ENCODE peak calls at places on chromosomes 2 and 18, in seven cellular contexts. One of them, this sample, is unnamed.

GRCh38 chr2:236754234-236754924 is 184.8 kb downstream of the ACKR3 start:
- DNase-seq in neuronal stem cell: no peak
- DNase-seq in mesenchymal stem cell: no peak
- DNase-seq in H9: no peak
- DNase-seq in trophoblast cell: no peak
- DNase-seq in mesendoderm: no peak
- DNase-seq in IMR-90: no peak
- DNase-seq in this sample: no peak

GRCh38 chr2:122368576-122369243 is 613.3 kb downstream of the TSN start:
- DNase-seq in mesenchymal stem cell: no peak
- DNase-seq in mesendoderm: no peak
- DNase-seq in neuronal stem cell: no peak
- DNase-seq in IMR-90: no peak
- DNase-seq in H9: no peak
- DNase-seq in trophoblast cell: no peak
- DNase-seq in this sample: no peak

GRCh38 chr18:37251679-37252078 is 313.9 kb downstream of the CELF4 start:
- DNase-seq in H9: no peak
- DNase-seq in neuronal stem cell: no peak
- DNase-seq in mesendoderm: peak
- DNase-seq in IMR-90: no peak
- DNase-seq in trophoblast cell: no peak
- DNase-seq in mesenchymal stem cell: no peak
- DNase-seq in this sample: no peak

GRCh38 chr18:62741584-62741983 is 26.2 kb downstream of the PHLPP1 start:
- DNase-seq in IMR-90: no peak
- DNase-seq in neuronal stem cell: no peak
- DNase-seq in H9: no peak
- DNase-seq in trophoblast cell: no peak
- DNase-seq in mesenchymal stem cell: no peak
- DNase-seq in mesendoderm: no peak
- DNase-seq in this sample: no peak

GRCh38 chr2:96113367-96113677 is 3.0 kb downstream of the ADRA2B start:
- DNase-seq in H9: no peak
- DNase-seq in IMR-90: no peak
- DNase-seq in mesenchymal stem cell: no peak
- DNase-seq in trophoblast cell: no peak
- DNase-seq in neuronal stem cell: no peak
- DNase-seq in mesendoderm: no peak
- DNase-seq in this sample: no peak

GRCh38 chr2:35741556-35741955 is 614.0 kb upstream of the CRIM1 start:
- DNase-seq in IMR-90: no peak
- DNase-seq in trophoblast cell: peak
- DNase-seq in mesenchymal stem cell: peak
- DNase-seq in neuronal stem cell: no peak
- DNase-seq in mesendoderm: peak
- DNase-seq in H9: no peak
- DNase-seq in this sample: no peak

GRCh38 chr2:205680067-205680466 is 2.2 kb upstream of the NRP2 start:
- DNase-seq in trophoblast cell: peak
- DNase-seq in IMR-90: peak
- DNase-seq in neuronal stem cell: peak
- DNase-seq in mesendoderm: peak
- DNase-seq in mesenchymal stem cell: peak
- DNase-seq in H9: peak
- DNase-seq in this sample: peak

GRCh38 chr18:44802508-44802907 is 121.8 kb downstream of the SETBP1 start:
- DNase-seq in H9: no peak
- DNase-seq in IMR-90: peak
- DNase-seq in mesendoderm: no peak
- DNase-seq in neuronal stem cell: no peak
- DNase-seq in trophoblast cell: no peak
- DNase-seq in mesenchymal stem cell: peak
- DNase-seq in this sample: no peak

GRCh38 chr2:31434911-31435310 is 20.4 kb upstream of the XDH start:
- DNase-seq in mesenchymal stem cell: no peak
- DNase-seq in mesendoderm: peak
- DNase-seq in IMR-90: peak
- DNase-seq in H9: no peak
- DNase-seq in trophoblast cell: peak
- DNase-seq in neuronal stem cell: no peak
- DNase-seq in this sample: no peak

GRCh38 chr2:12824771-12825363 is 108.1 kb downstream of the TRIB2 start:
- DNase-seq in neuronal stem cell: no peak
- DNase-seq in trophoblast cell: no peak
- DNase-seq in mesenchymal stem cell: peak
- DNase-seq in IMR-90: no peak
- DNase-seq in H9: no peak
- DNase-seq in mesendoderm: no peak
- DNase-seq in this sample: no peak

GRCh38 chr2:16546128-16546754 is 119.4 kb downstream of the CYRIA start:
- DNase-seq in neuronal stem cell: peak
- DNase-seq in mesendoderm: peak
- DNase-seq in IMR-90: peak
- DNase-seq in trophoblast cell: peak
- DNase-seq in H9: peak
- DNase-seq in mesenchymal stem cell: peak
- DNase-seq in this sample: no peak
- H3K18ac ChIP-seq in neuronal stem cell: no peak
- H3K18ac ChIP-seq in mesendoderm: no peak
- H3K18ac ChIP-seq in IMR-90: no peak
- H3K18ac ChIP-seq in trophoblast cell: no peak
- H3K18ac ChIP-seq in H9: no peak
- H3K18ac ChIP-seq in mesenchymal stem cell: no peak
- H3K18ac ChIP-seq in this sample: no peak

DNA sequence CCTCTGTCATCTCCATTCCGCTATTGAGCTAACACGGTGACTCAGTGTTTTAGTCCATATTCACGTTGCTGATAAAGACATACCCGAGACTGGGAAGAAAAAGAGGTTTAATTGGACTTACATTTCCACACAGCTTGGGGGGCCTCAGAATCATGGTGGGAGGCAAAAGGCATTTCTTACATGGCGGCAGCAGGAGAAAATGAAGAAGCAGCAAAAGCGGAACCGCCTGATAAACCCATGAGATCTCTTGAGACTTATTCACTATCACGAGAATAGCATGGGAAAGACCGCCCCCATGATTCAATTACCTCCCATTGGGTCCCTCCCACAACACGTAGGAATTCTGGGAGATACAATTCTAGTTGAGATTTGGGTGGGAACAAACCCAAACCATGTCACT is 22.6 kb upstream of the CXXC1 start:
- DNase-seq in neuronal stem cell: no peak
- DNase-seq in trophoblast cell: no peak
- DNase-seq in mesenchymal stem cell: no peak
- DNase-seq in H9: no peak
- DNase-seq in IMR-90: no peak
- DNase-seq in mesendoderm: no peak
- DNase-seq in this sample: no peak
- H3K18ac ChIP-seq in neuronal stem cell: no peak
- H3K18ac ChIP-seq in trophoblast cell: no peak
- H3K18ac ChIP-seq in mesenchymal stem cell: no peak
- H3K18ac ChIP-seq in H9: no peak
- H3K18ac ChIP-seq in IMR-90: no peak
- H3K18ac ChIP-seq in mesendoderm: no peak
- H3K18ac ChIP-seq in this sample: no peak

GRCh38 chr18:46810481-46811000 is 53.7 kb upstream of the ST8SIA5 start:
- DNase-seq in mesenchymal stem cell: no peak
- DNase-seq in trophoblast cell: no peak
- DNase-seq in neuronal stem cell: no peak
- DNase-seq in H9: no peak
- DNase-seq in mesendoderm: no peak
- DNase-seq in IMR-90: no peak
- DNase-seq in this sample: no peak
- H3K18ac ChIP-seq in mesenchymal stem cell: no peak
- H3K18ac ChIP-seq in trophoblast cell: no peak
- H3K18ac ChIP-seq in neuronal stem cell: no peak
- H3K18ac ChIP-seq in H9: no peak
- H3K18ac ChIP-seq in mesendoderm: no peak
- H3K18ac ChIP-seq in IMR-90: no peak
- H3K18ac ChIP-seq in this sample: no peak

GRCh38 chr2:43717323-43717722 is 41.1 kb upstream of the C1GALT1C1L start:
- DNase-seq in IMR-90: no peak
- DNase-seq in H9: no peak
- DNase-seq in mesendoderm: no peak
- DNase-seq in neuronal stem cell: no peak
- DNase-seq in trophoblast cell: no peak
- DNase-seq in mesenchymal stem cell: no peak
- DNase-seq in this sample: no peak

GRCh38 chr2:43714164-43714563 is 37.9 kb upstream of the C1GALT1C1L start:
- DNase-seq in mesendoderm: no peak
- DNase-seq in neuronal stem cell: no peak
- DNase-seq in IMR-90: peak
- DNase-seq in H9: no peak
- DNase-seq in mesenchymal stem cell: peak
- DNase-seq in trophoblast cell: no peak
- DNase-seq in this sample: no peak

DNA sequence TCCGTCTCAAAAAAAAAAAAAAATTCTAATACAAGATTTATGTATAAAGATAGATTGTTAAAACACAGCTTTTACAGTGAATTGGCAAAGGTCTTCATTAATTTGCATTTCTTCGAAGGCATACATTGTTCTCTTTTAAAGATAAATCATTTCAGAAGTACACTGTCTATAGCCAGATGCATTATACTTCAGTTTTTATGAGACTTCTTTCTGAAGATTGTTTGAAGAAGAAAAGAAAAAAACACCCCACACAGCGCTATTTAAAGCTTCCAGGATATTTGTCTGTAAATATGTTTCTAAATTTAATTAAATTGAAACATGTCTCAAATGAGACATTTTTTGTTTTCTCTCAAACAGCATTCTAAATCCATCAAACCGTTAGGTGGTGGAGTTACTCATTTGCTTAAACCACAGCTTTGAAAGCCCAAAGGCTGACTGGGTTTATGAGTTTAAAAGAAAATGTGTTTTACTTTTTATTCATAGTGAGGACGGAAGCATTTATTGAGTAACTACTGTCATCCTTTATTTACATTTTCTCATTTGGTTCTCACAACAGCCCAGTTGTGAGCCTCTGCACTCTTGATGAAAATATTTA is 42.4 kb upstream of the C1GALT1C1L start:
- DNase-seq in IMR-90: no peak
- DNase-seq in neuronal stem cell: no peak
- DNase-seq in H9: no peak
- DNase-seq in mesenchymal stem cell: no peak
- DNase-seq in trophoblast cell: no peak
- DNase-seq in mesendoderm: no peak
- DNase-seq in this sample: no peak
- H3K18ac ChIP-seq in IMR-90: no peak
- H3K18ac ChIP-seq in neuronal stem cell: no peak
- H3K18ac ChIP-seq in H9: no peak
- H3K18ac ChIP-seq in mesenchymal stem cell: no peak
- H3K18ac ChIP-seq in trophoblast cell: no peak
- H3K18ac ChIP-seq in mesendoderm: no peak
- H3K18ac ChIP-seq in this sample: no peak

GRCh38 chr2:160667811-160668210 is 174.2 kb upstream of the RBMS1 start:
- DNase-seq in trophoblast cell: no peak
- DNase-seq in mesendoderm: no peak
- DNase-seq in IMR-90: peak
- DNase-seq in neuronal stem cell: no peak
- DNase-seq in mesenchymal stem cell: no peak
- DNase-seq in H9: no peak
- DNase-seq in this sample: no peak

GRCh38 chr2:160658851-160659250 is 165.2 kb upstream of the RBMS1 start:
- DNase-seq in mesendoderm: peak
- DNase-seq in H9: no peak
- DNase-seq in neuronal stem cell: no peak
- DNase-seq in mesenchymal stem cell: no peak
- DNase-seq in IMR-90: no peak
- DNase-seq in trophoblast cell: peak
- DNase-seq in this sample: no peak

GRCh38 chr2:160666019-160666676 is 172.5 kb upstream of the RBMS1 start:
- DNase-seq in neuronal stem cell: no peak
- DNase-seq in trophoblast cell: peak
- DNase-seq in IMR-90: peak
- DNase-seq in mesenchymal stem cell: peak
- DNase-seq in mesendoderm: no peak
- DNase-seq in H9: no peak
- DNase-seq in this sample: no peak

GRCh38 chr2:160666677-160667061 is 173.1 kb upstream of the RBMS1 start:
- DNase-seq in neuronal stem cell: no peak
- DNase-seq in mesendoderm: no peak
- DNase-seq in mesenchymal stem cell: no peak
- DNase-seq in trophoblast cell: no peak
- DNase-seq in IMR-90: no peak
- DNase-seq in H9: no peak
- DNase-seq in this sample: no peak

DNA sequence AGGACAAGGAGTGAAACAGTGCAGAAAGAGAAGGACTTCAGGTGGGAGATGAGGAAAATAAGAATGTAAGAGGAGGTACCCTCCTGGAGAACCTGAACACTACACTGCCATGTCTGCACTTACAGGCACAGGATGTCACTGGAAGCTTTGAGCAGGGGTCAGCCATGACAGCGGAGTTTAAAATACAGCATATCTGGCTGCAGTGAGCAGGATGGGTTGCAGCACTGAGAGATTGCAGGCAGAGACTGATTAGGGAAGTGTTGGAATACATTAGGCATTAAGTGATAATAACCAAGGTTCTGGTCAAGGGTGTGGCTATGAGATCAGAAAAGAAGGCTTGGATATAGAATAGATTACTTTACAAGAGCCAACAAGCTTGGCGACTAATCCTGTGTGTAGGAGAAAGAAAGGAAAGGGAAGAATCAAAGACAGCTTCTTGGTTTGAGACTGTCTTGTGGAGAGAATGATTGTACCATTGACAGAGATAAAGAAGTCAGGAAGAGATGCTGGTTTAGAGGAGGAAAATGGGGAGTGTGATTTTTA is 171.1 kb upstream of the RBMS1 start:
- DNase-seq in mesenchymal stem cell: no peak
- DNase-seq in trophoblast cell: no peak
- DNase-seq in mesendoderm: peak
- DNase-seq in IMR-90: no peak
- DNase-seq in neuronal stem cell: no peak
- DNase-seq in H9: no peak
- DNase-seq in this sample: no peak
- H3K18ac ChIP-seq in mesenchymal stem cell: peak
- H3K18ac ChIP-seq in trophoblast cell: no peak
- H3K18ac ChIP-seq in mesendoderm: no peak
- H3K18ac ChIP-seq in IMR-90: peak
- H3K18ac ChIP-seq in neuronal stem cell: no peak
- H3K18ac ChIP-seq in H9: no peak
- H3K18ac ChIP-seq in this sample: no peak

GRCh38 chr2:57448816-57449215 is 597.8 kb upstream of the VRK2 start:
- DNase-seq in trophoblast cell: no peak
- DNase-seq in IMR-90: no peak
- DNase-seq in mesenchymal stem cell: no peak
- DNase-seq in mesendoderm: no peak
- DNase-seq in H9: no peak
- DNase-seq in neuronal stem cell: no peak
- DNase-seq in this sample: no peak
- H3K18ac ChIP-seq in trophoblast cell: no peak
- H3K18ac ChIP-seq in IMR-90: no peak
- H3K18ac ChIP-seq in mesenchymal stem cell: no peak
- H3K18ac ChIP-seq in mesendoderm: no peak
- H3K18ac ChIP-seq in H9: no peak
- H3K18ac ChIP-seq in neuronal stem cell: no peak
- H3K18ac ChIP-seq in this sample: no peak